ENCODE peak calls at places on chromosomes 5 and 9, in four cellular contexts. F is fibroblast of lung, O is body of pancreas, J is nephron progenitor cell. G is an unnamed sample.

GRCh38 chr9:69147041-69147834 is 26.8 kb upstream of the TJP2 start:
- DNase-seq in F (no peak), J (no peak), O (no peak), G (no peak)

GRCh38 chr9:36147441-36148175 is 11.1 kb downstream of the GLIPR2 start:
- DNase-seq in F (no peak), J (no peak), O (no peak), G (no peak)

GRCh38 chr9:138071731-138072130 is 194.1 kb downstream of the CACNA1B start:
- DNase-seq in J (no peak), O (peak), F (no peak), G (no peak)

GRCh38 chr9:93121316-93122241 is 12.5 kb downstream of the NINJ1 start:
- DNase-seq in J (no peak), F (no peak), O (peak), G (no peak)

GRCh38 chr9:130243015-130243881 is 22.3 kb upstream of the HMCN2 start:
- DNase-seq in J (peak), F (no peak), O (peak), G (peak)

GRCh38 chr5:177130211-177131018 is 3.2 kb upstream of the NSD1 start:
- DNase-seq in F (peak), O (no peak), J (no peak), G (no peak)

GRCh38 chr9:124286292-124286931 is 28.7 kb downstream of the NEK6 start:
- DNase-seq in F (peak), J (no peak), O (no peak), G (no peak)

GRCh38 chr9:6973762-6974161 is 216.0 kb downstream of the KDM4C start:
- DNase-seq in O (no peak), J (no peak), F (no peak), G (no peak)

GRCh38 chr5:34460496-34460895 is 195.6 kb upstream of the RAI14 start:
- DNase-seq in F (peak), O (no peak), J (no peak), G (no peak)

GRCh38 chr9:101486693-101487442 is 46.8 kb upstream of the RNF20 start:
- DNase-seq in J (peak), O (peak), F (peak), G (peak)

GRCh38 chr9:130868230-130868629 is 28.4 kb downstream of the QRFP start:
- DNase-seq in J (no peak), O (no peak), F (no peak), G (peak)

GRCh38 chr5:106121972-106122605 is 1548.6 kb downstream of the EFNA5 start:
- DNase-seq in O (peak), J (peak), F (no peak), G (peak)

GRCh38 chr9:84397822-84398221 is 57.3 kb upstream of the SLC28A3 start:
- DNase-seq in O (no peak), J (peak), F (peak), G (no peak)

GRCh38 chr9:70060148-70060882 is 16.7 kb downstream of the MAMDC2 start:
- DNase-seq in O (no peak), J (no peak), F (no peak), G (no peak)

GRCh38 chr5:95857185-95857945 is 34.8 kb upstream of the GLRX start:
- DNase-seq in F (peak), O (peak), J (no peak), G (no peak)

GRCh38 chr5:151755383-151755782 is 3.0 kb downstream of the ATOX1 start:
- DNase-seq in O (no peak), F (no peak), J (no peak), G (no peak)

GRCh38 chr5:159263569-159263905 is 447 bp downstream of the UBLCP1 start:
- DNase-seq in O (no peak), F (no peak), J (no peak), G (no peak)

GRCh38 chr5:61055434-61056006 is 106.7 kb downstream of the SMIM15 start:
- DNase-seq in F (peak), O (no peak), J (no peak), G (peak)

GRCh38 chr9:10876333-10876732 is 263.5 kb upstream of the PTPRD start:
- DNase-seq in J (no peak), O (no peak), F (peak), G (no peak)

G was measured in SK-N-DZ.